ENCODE peak calls at places on chromosome 11, in four cellular contexts. P is HTR-8/SVneo, A is iPS-NIHi11, D is Kasumi-1. F is an unnamed sample.

GRCh38 chr11:46417711-46418110 is 26.1 kb upstream of the CHRM4 start:
- DNase-seq in A (peak; percentile 26), D (no peak), P (no peak), F (no peak)

GRCh38 chr11:2298131-2298794 is 3.5 kb downstream of the C11orf21 start:
- DNase-seq in D (no peak), A (no peak), P (no peak), F (no peak)

GRCh38 chr11:97890466-97890865 is 1130.3 kb upstream of the CNTN5 start:
- DNase-seq in P (no peak), A (no peak), D (no peak), F (no peak)

GRCh38 chr11:86802601-86803051 is 2.3 kb downstream of the PRSS23 start:
- DNase-seq in P (no peak), D (peak; percentile 63), A (peak; percentile 53), F (peak; percentile 21)

GRCh38 chr11:84780689-84781293 is 846.4 kb downstream of the DLG2 start:
- DNase-seq in D (peak; percentile 62), A (peak; percentile 16), P (no peak), F (no peak)

GRCh38 chr11:128517457-128518230 is 69.7 kb downstream of the ETS1 start:
- DNase-seq in D (no peak), P (no peak), A (no peak), F (no peak)

GRCh38 chr11:34271727-34272126 is 86.1 kb downstream of the ABTB2 start:
- DNase-seq in D (no peak), P (no peak), A (no peak), F (no peak)

GRCh38 chr11:1640076-1640946 is 10.7 kb downstream of the KRTAP5-5 start:
- DNase-seq in D (peak; percentile 29), P (peak; percentile 61), A (peak; percentile 96), F (no peak)

GRCh38 chr11:114377612-114378267 is 22.6 kb downstream of the C11orf71 start:
- DNase-seq in P (peak; percentile 67), D (no peak), A (peak; percentile 18), F (no peak)

GRCh38 chr11:1298695-1299492 is 10.5 kb downstream of the TOLLIP start:
- DNase-seq in A (peak; percentile 76), P (peak; percentile 41), D (peak; percentile 92), F (peak; percentile 48)

GRCh38 chr11:119473226-119473625 is 50.3 kb upstream of the THY1 start:
- DNase-seq in P (no peak), A (no peak), D (no peak), F (no peak)

GRCh38 chr11:81059356-81059755 is 1618.5 kb upstream of the TENM4 start:
- DNase-seq in A (no peak), P (no peak), D (no peak), F (no peak)